ENCODE peak calls at places on chromosomes 1 and 21, in nine cellular contexts. E is RWPE1, T is foreskin keratinocyte, H is heart left ventricle, S is WERI-Rb-1, N is right cardiac atrium, X is tibial artery, Z is upper lobe of left lung, B is PC-9. R is an unnamed sample.

GRCh38 chr1:10286244-10286643 is 75.9 kb downstream of the KIF1B start:
- DNase-seq in E (no peak), T (no peak), H (peak), S (no peak), N (no peak), X (no peak), Z (no peak), B (no peak), R (no peak)

GRCh38 chr1:162028726-162029125 is 5.1 kb upstream of the OLFML2B start:
- DNase-seq in E (no peak), T (no peak), H (no peak), S (no peak), N (no peak), X (no peak), Z (peak), B (no peak), R (no peak)

GRCh38 chr1:100412980-100413379 is 60.7 kb downstream of the CDC14A start:
- DNase-seq in E (no peak), T (no peak), H (no peak), S (no peak), N (no peak), X (no peak), Z (no peak), B (no peak), R (no peak)

GRCh38 chr1:224488806-224489584 is 54.4 kb upstream of the WDR26 start:
- DNase-seq in E (no peak), T (no peak), H (no peak), S (no peak), N (no peak), X (no peak), Z (no peak), B (no peak), R (no peak)

GRCh38 chr1:169414927-169415326 is 12.3 kb downstream of the CCDC181 start:
- DNase-seq in E (no peak), T (no peak), H (no peak), S (no peak), N (no peak), X (no peak), Z (no peak), B (no peak), R (no peak)

GRCh38 chr1:27666791-27667254 is 5.2 kb downstream of the IFI6 start:
- DNase-seq in E (no peak), T (no peak), H (no peak), S (no peak), N (no peak), X (peak), Z (no peak), B (no peak), R (no peak)

GRCh38 chr1:59570524-59570923 is 244.2 kb upstream of the HOOK1 start:
- DNase-seq in E (no peak), T (no peak), H (no peak), S (no peak), N (no peak), X (no peak), Z (peak), B (no peak), R (no peak)

GRCh38 chr1:16451868-16452528 is 11.5 kb downstream of the NECAP2 start:
- DNase-seq in E (no peak), T (no peak), H (no peak), S (no peak), N (no peak), X (peak), Z (no peak), B (no peak), R (no peak)

GRCh38 chr1:26959722-26960624 is at the start of gene KDF1:
- DNase-seq in E (peak), T (peak), H (no peak), S (peak), N (no peak), X (no peak), Z (peak), B (peak), R (no peak)

GRCh38 chr1:71002706-71003105 is 44.9 kb downstream of the PTGER3 start:
- DNase-seq in E (no peak), T (no peak), H (no peak), S (no peak), N (no peak), X (no peak), Z (no peak), B (no peak), R (no peak)

GRCh38 chr21:35159881-35160280 is 110.8 kb upstream of the RUNX1 start:
- DNase-seq in E (peak), T (peak), H (no peak), S (no peak), N (no peak), X (no peak), Z (no peak), B (no peak), R (no peak)

GRCh38 chr21:41507521-41508414 is at the start of gene TMPRSS2:
- DNase-seq in E (no peak), T (peak), H (no peak), S (peak), N (no peak), X (no peak), Z (peak), B (peak), R (no peak)

GRCh38 chr21:16454371-16454770 is 724.6 kb downstream of the USP25 start:
- DNase-seq in E (no peak), T (no peak), H (no peak), S (no peak), N (no peak), X (no peak), Z (no peak), B (no peak), R (no peak)

GRCh38 chr1:235295902-235296350 is 32.1 kb downstream of the ARID4B start:
- DNase-seq in E (no peak), T (no peak), H (no peak), S (no peak), N (no peak), X (no peak), Z (peak), B (peak), R (no peak)

GRCh38 chr1:942864-943533 is 16.1 kb downstream of the NOC2L start:
- DNase-seq in E (no peak), T (no peak), H (peak), S (no peak), N (peak), X (no peak), Z (no peak), B (no peak), R (no peak)

GRCh38 chr1:235567812-235568444 is 63.7 kb upstream of the B3GALNT2 start:
- DNase-seq in E (no peak), T (no peak), H (no peak), S (no peak), N (no peak), X (no peak), Z (peak), B (no peak), R (no peak)

GRCh38 chr1:186374313-186375151 is 521 bp downstream of the TPR start:
- DNase-seq in E (peak), T (peak), H (peak), S (peak), N (no peak), X (no peak), Z (peak), B (peak), R (no peak)

GRCh38 chr1:52552236-52552504 is 722 bp downstream of the TUT4 start:
- DNase-seq in E (peak), T (peak), H (peak), S (peak), N (peak), X (no peak), Z (peak), B (peak), R (no peak)

GRCh38 chr1:34777519-34778321 is 3.3 kb upstream of the GJB3 start:
- DNase-seq in E (no peak), T (no peak), H (no peak), S (no peak), N (no peak), X (no peak), Z (no peak), B (no peak), R (no peak)

GRCh38 chr1:17744666-17745563 is 10.2 kb upstream of the ACTL8 start:
- DNase-seq in E (no peak), T (no peak), H (no peak), S (peak), N (no peak), X (no peak), Z (no peak), B (no peak), R (peak)

GRCh38 chr1:56435434-56436337 is 143.7 kb downstream of the PLPP3 start:
- DNase-seq in E (no peak), T (no peak), H (no peak), S (peak), N (no peak), X (no peak), Z (no peak), B (no peak), R (peak)

GRCh38 chr1:170414989-170415733 is 116.8 kb upstream of the GORAB start:
- DNase-seq in E (no peak), T (no peak), H (peak), S (no peak), N (no peak), X (no peak), Z (no peak), B (no peak), R (no peak)

GRCh38 chr1:99771522-99771921 is 5.1 kb upstream of the FRRS1 start:
- DNase-seq in E (no peak), T (no peak), H (no peak), S (no peak), N (no peak), X (no peak), Z (no peak), B (no peak), R (no peak)

GRCh38 chr21:33461538-33462250 is 18.1 kb downstream of the TMEM50B start:
- DNase-seq in E (no peak), T (no peak), H (no peak), S (no peak), N (no peak), X (no peak), Z (no peak), B (no peak), R (no peak)

GRCh38 chr1:81848880-81849500 is 48.3 kb downstream of the ADGRL2 start:
- DNase-seq in E (no peak), T (no peak), H (no peak), S (no peak), N (no peak), X (no peak), Z (no peak), B (no peak), R (no peak)

GRCh38 chr21:33985117-33986050 is 69.8 kb upstream of the ATP5PO start:
- DNase-seq in E (no peak), T (no peak), H (no peak), S (no peak), N (no peak), X (no peak), Z (no peak), B (no peak), R (no peak)

DNA sequence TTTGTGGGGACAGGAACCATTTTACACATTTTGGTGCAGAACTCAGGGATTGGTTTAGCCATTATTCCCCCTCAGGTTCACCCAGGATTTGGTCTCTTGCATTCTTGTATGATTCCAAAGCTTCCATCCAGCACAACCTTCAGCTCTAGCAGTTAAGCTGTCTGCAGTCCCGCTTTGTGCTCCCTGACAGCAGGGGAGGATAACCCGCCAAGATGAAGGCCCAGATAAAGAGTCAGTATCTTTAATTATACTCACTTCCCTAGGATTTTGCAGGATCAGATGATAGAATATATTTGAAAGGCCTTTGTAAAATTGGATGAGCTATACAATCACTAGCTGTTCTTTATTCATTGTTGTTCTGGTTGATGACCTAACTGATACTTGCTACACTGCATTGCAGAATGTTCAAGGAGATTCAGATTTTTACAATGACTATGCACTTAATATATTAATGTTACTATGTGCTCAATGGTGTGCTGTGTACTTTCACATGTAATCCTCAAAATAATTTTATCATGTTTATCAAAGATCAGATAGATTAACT is 49.8 kb downstream of the SLC16A1 start:
- DNase-seq in E (no peak), T (no peak), H (no peak), S (peak), N (no peak), X (no peak), Z (no peak), B (no peak), R (no peak)
- H3K27ac ChIP-seq in E (no peak), T (peak), H (peak), S (peak), N (peak), X (no peak), Z (no peak), B (peak), R (peak)

GRCh38 chr1:193313354-193314140 is 127.1 kb upstream of the B3GALT2 start:
- DNase-seq in E (no peak), T (no peak), H (no peak), S (no peak), N (no peak), X (no peak), Z (no peak), B (no peak), R (no peak)
- H3K27ac ChIP-seq in E (no peak), T (no peak), H (no peak), S (no peak), N (no peak), X (no peak), Z (no peak), B (no peak), R (no peak)

GRCh38 chr1:2046953-2047748 is 3.1 kb upstream of the PRKCZ start:
- DNase-seq in E (no peak), T (no peak), H (no peak), S (no peak), N (no peak), X (no peak), Z (no peak), B (no peak), R (no peak)
- H3K27ac ChIP-seq in E (no peak), T (no peak), H (no peak), S (no peak), N (no peak), X (no peak), Z (no peak), B (no peak), R (no peak)

DNA sequence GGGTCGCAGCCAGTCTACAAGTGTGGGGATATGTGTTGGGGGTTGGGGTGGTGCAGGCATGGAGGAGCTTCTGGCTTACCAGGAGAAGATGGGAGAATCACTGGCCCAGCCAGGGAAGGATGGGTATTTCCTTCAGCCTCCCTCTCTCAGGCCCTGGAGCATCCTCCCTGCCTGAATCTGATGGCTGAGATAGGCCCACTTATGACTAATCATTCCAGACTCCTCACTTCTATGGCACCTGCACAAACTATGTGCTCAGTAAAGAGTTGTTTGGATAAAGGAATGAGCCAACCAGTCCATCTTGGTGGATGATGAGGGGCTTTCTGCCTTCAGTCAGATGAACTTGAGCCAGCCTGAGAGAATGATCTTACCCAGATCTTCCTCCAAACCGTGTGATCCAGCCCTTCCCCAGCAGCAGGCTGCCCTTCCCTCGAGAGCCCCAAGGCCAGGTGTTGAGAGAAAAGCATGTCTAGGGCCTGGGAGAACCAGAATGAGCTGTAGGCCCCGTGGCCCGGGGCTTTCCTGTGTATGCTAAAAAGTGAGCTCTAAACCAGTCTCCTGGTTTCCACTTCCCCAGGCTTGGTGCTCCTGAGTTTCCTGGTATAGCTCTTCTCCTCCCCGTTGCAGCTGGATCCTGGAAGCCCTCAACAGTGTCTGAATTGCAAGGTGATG is 1.3 kb downstream of the GPA33 start:
- DNase-seq in E (no peak), T (no peak), H (no peak), S (no peak), N (no peak), X (no peak), Z (no peak), B (no peak), R (no peak)
- H3K27ac ChIP-seq in E (no peak), T (no peak), H (no peak), S (no peak), N (no peak), X (no peak), Z (no peak), B (no peak), R (no peak)